ENCODE peak calls at places on chromosomes 6 and 20, in ten cellular contexts. D is Calu3, U is T-helper 2 cell, P is amygdala, L is AG09319, Z is HFFc6, R is NCI-H226, V is NCI-H82, H is epithelial cell of prostate, G is NCI-H345. M is an unnamed sample.

GRCh38 chr6:90978046-90978445 is 391.2 kb upstream of the MAP3K7 start:
- DNase-seq in L (no peak), P (no peak), V (no peak), D (no peak), G (no peak), R (no peak), H (no peak), U (no peak), Z (no peak), M (no peak)

GRCh38 chr6:111759836-111760785 is 113.1 kb downstream of the FYN start:
- DNase-seq in L (peak), H (no peak), R (no peak), D (no peak), V (peak), Z (no peak), U (peak), G (no peak), P (no peak), M (no peak)

GRCh38 chr6:157265186-157265585 is 58.1 kb downstream of the TMEM242 start:
- DNase-seq in V (no peak), P (no peak), Z (no peak), R (no peak), D (no peak), G (peak), H (no peak), U (no peak), L (no peak), M (no peak)

GRCh38 chr20:31857861-31858835 is 12.2 kb downstream of the DUSP15 start:
- DNase-seq in G (no peak), L (no peak), Z (no peak), U (no peak), R (no peak), D (no peak), P (no peak), V (no peak), H (no peak), M (no peak)

GRCh38 chr6:85347787-85348186 is 102.1 kb upstream of the NT5E start:
- DNase-seq in G (no peak), H (no peak), Z (no peak), R (no peak), P (no peak), D (no peak), V (no peak), U (no peak), L (no peak), M (no peak)

GRCh38 chr6:108689279-108690161 is 128.8 kb downstream of the FOXO3 start:
- DNase-seq in G (no peak), P (peak), H (peak), V (no peak), L (peak), U (no peak), D (peak), Z (peak), R (peak), M (peak)

GRCh38 chr20:59087829-59088433 is 45.3 kb upstream of the PRELID3B start:
- DNase-seq in D (peak), G (peak), P (peak), L (peak), V (peak), U (peak), H (no peak), Z (peak), R (peak), M (peak)

GRCh38 chr20:12998046-12998445 is 10.7 kb upstream of the SPTLC3 start:
- DNase-seq in U (no peak), L (no peak), G (no peak), D (no peak), R (no peak), P (no peak), H (no peak), V (no peak), Z (no peak), M (no peak)

GRCh38 chr20:33075281-33075680 is 4.2 kb upstream of the BPIFB4 start:
- DNase-seq in P (no peak), V (no peak), Z (no peak), G (no peak), L (no peak), U (no peak), D (no peak), R (no peak), H (no peak), M (no peak)

GRCh38 chr6:36605102-36605501 is 10.9 kb downstream of the SRSF3 start:
- DNase-seq in R (no peak), H (no peak), P (no peak), Z (no peak), G (no peak), V (no peak), U (no peak), L (no peak), D (no peak), M (no peak)

GRCh38 chr6:53436904-53437303 is 88.2 kb upstream of the ELOVL5 start:
- DNase-seq in Z (no peak), P (no peak), V (no peak), G (no peak), L (no peak), R (peak), H (no peak), U (no peak), D (no peak), M (no peak)

GRCh38 chr6:43972915-43973304 is 154.3 kb downstream of the MRPL14 start:
- DNase-seq in L (peak), Z (peak), D (no peak), H (no peak), G (no peak), P (peak), V (no peak), U (no peak), R (peak), M (no peak)

GRCh38 chr6:13462380-13463326 is 24.7 kb downstream of the GFOD1 start:
- DNase-seq in G (no peak), Z (no peak), D (no peak), U (no peak), P (no peak), L (no peak), V (peak), H (no peak), R (no peak), M (no peak)

GRCh38 chr6:156828280-156828703 is 51.1 kb downstream of the ARID1B start:
- DNase-seq in R (peak), U (no peak), D (no peak), H (peak), V (peak), L (peak), G (no peak), Z (peak), P (no peak), M (peak)

GRCh38 chr6:131231886-131232285 is 96.6 kb downstream of the AKAP7 start:
- DNase-seq in R (no peak), P (no peak), V (peak), D (no peak), L (no peak), G (no peak), Z (no peak), H (no peak), U (no peak), M (no peak)

GRCh38 chr20:23161244-23161875 is 75.2 kb upstream of the CD93 start:
- DNase-seq in D (no peak), V (no peak), G (no peak), R (no peak), H (no peak), Z (no peak), L (no peak), U (no peak), P (no peak), M (no peak)

GRCh38 chr6:21610376-21610775 is 16.8 kb downstream of the SOX4 start:
- DNase-seq in D (no peak), V (no peak), P (no peak), R (no peak), U (no peak), G (no peak), L (no peak), Z (no peak), H (no peak), M (no peak)

GRCh38 chr20:7773511-7773910 is 166.7 kb downstream of the HAO1 start:
- DNase-seq in H (no peak), D (no peak), U (no peak), P (no peak), V (no peak), G (no peak), L (no peak), R (no peak), Z (no peak), M (no peak)

GRCh38 chr20:16803965-16804792 is 56.0 kb downstream of the OTOR start:
- DNase-seq in U (no peak), P (no peak), H (no peak), Z (peak), R (no peak), V (peak), G (peak), D (peak), L (peak), M (peak)

GRCh38 chr6:138527376-138528092 is 28.2 kb upstream of the NHSL1 start:
- DNase-seq in R (no peak), G (no peak), L (no peak), D (no peak), U (no peak), P (no peak), Z (no peak), H (no peak), V (peak), M (no peak)

GRCh38 chr6:13290335-13290734 is 38.0 kb downstream of the TBC1D7 start:
- DNase-seq in V (no peak), P (no peak), L (no peak), H (no peak), Z (no peak), G (no peak), R (no peak), U (no peak), D (no peak), M (no peak)

GRCh38 chr20:32976746-32977145 is 27.5 kb downstream of the SUN5 start:
- DNase-seq in U (no peak), Z (no peak), G (no peak), D (no peak), V (no peak), R (no peak), L (no peak), P (no peak), H (no peak), M (no peak)

GRCh38 chr6:9461161-9461560 is 953.7 kb downstream of the TFAP2A start:
- DNase-seq in H (no peak), L (no peak), D (peak), U (no peak), Z (no peak), P (no peak), V (peak), G (no peak), R (no peak), M (peak)

GRCh38 chr6:98092326-98092725 is 742.0 kb upstream of the POU3F2 start:
- DNase-seq in D (no peak), V (peak), P (no peak), G (no peak), H (no peak), Z (no peak), R (no peak), U (no peak), L (no peak), M (no peak)

GRCh38 chr20:24991897-24992419 is 593 bp downstream of the APMAP start:
- DNase-seq in H (no peak), D (no peak), U (no peak), G (peak), V (peak), Z (no peak), P (no peak), L (no peak), R (no peak), M (no peak)